ENCODE peak calls at places on chromosomes 2 and 18, in nine cellular contexts. One of them, this sample, is unnamed.

GRCh38 chr2:20145497-20146193 is 79.3 kb downstream of the SDC1 start:
- DNase-seq in HCT116: no peak
- DNase-seq in neural progenitor cell: no peak
- DNase-seq in right atrium auricular region: no peak
- DNase-seq in small intestine: peak; percentile 46
- DNase-seq in hepatocyte: no peak
- DNase-seq in breast epithelium: no peak
- DNase-seq in keratinocyte: no peak
- DNase-seq in mesendoderm: peak; percentile 59
- DNase-seq in this sample: no peak

GRCh38 chr18:4557502-4557901 is 102.4 kb upstream of the DLGAP1 start:
- DNase-seq in HCT116: no peak
- DNase-seq in keratinocyte: no peak
- DNase-seq in small intestine: no peak
- DNase-seq in breast epithelium: no peak
- DNase-seq in mesendoderm: no peak
- DNase-seq in hepatocyte: no peak
- DNase-seq in right atrium auricular region: no peak
- DNase-seq in neural progenitor cell: no peak
- DNase-seq in this sample: no peak

GRCh38 chr18:63736856-63737255 is 34.1 kb downstream of the SERPINB11 start:
- DNase-seq in neural progenitor cell: no peak
- DNase-seq in keratinocyte: no peak
- DNase-seq in right atrium auricular region: no peak
- DNase-seq in breast epithelium: no peak
- DNase-seq in hepatocyte: no peak
- DNase-seq in small intestine: no peak
- DNase-seq in HCT116: peak; percentile 23
- DNase-seq in mesendoderm: no peak
- DNase-seq in this sample: no peak

GRCh38 chr2:233546774-233547173 is 19.8 kb downstream of the USP40 start:
- DNase-seq in neural progenitor cell: no peak
- DNase-seq in mesendoderm: no peak
- DNase-seq in HCT116: no peak
- DNase-seq in hepatocyte: no peak
- DNase-seq in breast epithelium: no peak
- DNase-seq in small intestine: peak; percentile 16
- DNase-seq in right atrium auricular region: no peak
- DNase-seq in keratinocyte: no peak
- DNase-seq in this sample: no peak

GRCh38 chr2:68436270-68436669 is 30.8 kb downstream of the FBXO48 start:
- DNase-seq in HCT116: no peak
- DNase-seq in hepatocyte: no peak
- DNase-seq in mesendoderm: peak; percentile 28
- DNase-seq in neural progenitor cell: no peak
- DNase-seq in keratinocyte: no peak
- DNase-seq in breast epithelium: no peak
- DNase-seq in right atrium auricular region: no peak
- DNase-seq in small intestine: no peak
- DNase-seq in this sample: no peak

GRCh38 chr2:41941831-41942230 is 106.0 kb upstream of the PKDCC start:
- DNase-seq in right atrium auricular region: no peak
- DNase-seq in breast epithelium: no peak
- DNase-seq in keratinocyte: no peak
- DNase-seq in hepatocyte: no peak
- DNase-seq in small intestine: no peak
- DNase-seq in mesendoderm: no peak
- DNase-seq in HCT116: no peak
- DNase-seq in neural progenitor cell: no peak
- DNase-seq in this sample: no peak

GRCh38 chr2:55779459-55780421 is 86.1 kb upstream of the PNPT1 start:
- DNase-seq in small intestine: no peak
- DNase-seq in right atrium auricular region: no peak
- DNase-seq in keratinocyte: peak; percentile 80
- DNase-seq in breast epithelium: peak; percentile 74
- DNase-seq in neural progenitor cell: no peak
- DNase-seq in HCT116: peak; percentile 68
- DNase-seq in mesendoderm: peak; percentile 85
- DNase-seq in hepatocyte: peak; percentile 66
- DNase-seq in this sample: no peak

GRCh38 chr2:33512112-33512511 is 35.7 kb downstream of the RASGRP3 start:
- DNase-seq in HCT116: no peak
- DNase-seq in mesendoderm: no peak
- DNase-seq in neural progenitor cell: no peak
- DNase-seq in breast epithelium: no peak
- DNase-seq in hepatocyte: no peak
- DNase-seq in keratinocyte: no peak
- DNase-seq in small intestine: no peak
- DNase-seq in right atrium auricular region: no peak
- DNase-seq in this sample: no peak

GRCh38 chr2:225083276-225083675 is 41.0 kb upstream of the DOCK10 start:
- DNase-seq in HCT116: no peak
- DNase-seq in small intestine: no peak
- DNase-seq in breast epithelium: no peak
- DNase-seq in keratinocyte: no peak
- DNase-seq in hepatocyte: no peak
- DNase-seq in neural progenitor cell: no peak
- DNase-seq in right atrium auricular region: no peak
- DNase-seq in mesendoderm: no peak
- DNase-seq in this sample: no peak

GRCh38 chr2:231861538-231861937 is 64.7 kb downstream of the NPPC start:
- DNase-seq in HCT116: no peak
- DNase-seq in keratinocyte: no peak
- DNase-seq in small intestine: no peak
- DNase-seq in neural progenitor cell: no peak
- DNase-seq in breast epithelium: no peak
- DNase-seq in mesendoderm: peak; percentile 12
- DNase-seq in right atrium auricular region: no peak
- DNase-seq in hepatocyte: no peak
- DNase-seq in this sample: no peak

GRCh38 chr18:21599585-21600525 is 649 bp downstream of the ESCO1 start:
- DNase-seq in neural progenitor cell: peak; percentile 87
- DNase-seq in hepatocyte: peak; percentile 84
- DNase-seq in breast epithelium: peak; percentile 51
- DNase-seq in keratinocyte: no peak
- DNase-seq in small intestine: no peak
- DNase-seq in mesendoderm: peak; percentile 21
- DNase-seq in HCT116: no peak
- DNase-seq in right atrium auricular region: no peak
- DNase-seq in this sample: peak; percentile 63

GRCh38 chr2:208929489-208929864 is 494.4 kb upstream of the MAP2 start:
- DNase-seq in hepatocyte: no peak
- DNase-seq in right atrium auricular region: no peak
- DNase-seq in HCT116: peak; percentile 24
- DNase-seq in keratinocyte: no peak
- DNase-seq in neural progenitor cell: no peak
- DNase-seq in breast epithelium: no peak
- DNase-seq in mesendoderm: peak; percentile 3
- DNase-seq in small intestine: no peak
- DNase-seq in this sample: no peak

GRCh38 chr18:9792565-9793226 is 84.6 kb downstream of the RAB31 start:
- DNase-seq in keratinocyte: no peak
- DNase-seq in small intestine: no peak
- DNase-seq in right atrium auricular region: no peak
- DNase-seq in mesendoderm: peak; percentile 71
- DNase-seq in HCT116: no peak
- DNase-seq in breast epithelium: no peak
- DNase-seq in neural progenitor cell: peak; percentile 64
- DNase-seq in hepatocyte: no peak
- DNase-seq in this sample: no peak

GRCh38 chr18:74203811-74204210 is 55.5 kb downstream of the TIMM21 start:
- DNase-seq in HCT116: no peak
- DNase-seq in breast epithelium: no peak
- DNase-seq in keratinocyte: no peak
- DNase-seq in neural progenitor cell: no peak
- DNase-seq in right atrium auricular region: no peak
- DNase-seq in small intestine: no peak
- DNase-seq in hepatocyte: no peak
- DNase-seq in mesendoderm: no peak
- DNase-seq in this sample: no peak

DNA sequence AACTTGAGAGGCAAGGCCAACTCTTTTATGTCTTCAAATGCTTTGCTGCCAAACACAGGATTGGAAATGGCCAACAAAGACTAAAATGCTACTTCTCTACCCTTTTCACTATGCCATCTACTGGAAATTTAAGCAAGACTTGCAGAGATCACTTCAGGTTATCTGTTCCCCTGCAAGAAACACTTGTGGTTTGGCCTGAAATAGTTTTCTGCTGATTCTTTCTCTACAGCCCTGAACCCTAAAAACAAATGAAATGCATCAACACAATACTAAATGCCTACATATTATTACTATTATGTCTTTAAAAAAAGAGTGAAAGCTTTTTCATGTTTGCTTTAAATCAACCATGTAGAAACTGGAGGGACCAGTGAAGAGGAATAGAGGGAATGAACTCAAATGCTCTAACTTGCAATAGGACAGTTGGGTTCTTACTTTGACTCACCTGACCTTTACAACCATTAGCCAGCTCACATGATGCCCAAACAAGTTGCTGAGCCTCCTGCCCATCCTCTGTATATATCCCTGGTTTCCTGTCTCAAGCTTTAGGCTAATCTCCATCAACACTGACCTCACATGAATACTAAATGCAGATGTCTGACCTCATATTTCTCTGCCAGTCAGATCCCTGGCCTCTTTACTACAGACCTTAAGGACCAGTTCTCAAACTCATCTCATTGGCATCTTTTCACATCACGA is 17.5 kb upstream of the ADAM17 start:
- DNase-seq in breast epithelium: no peak
- DNase-seq in keratinocyte: no peak
- DNase-seq in HCT116: no peak
- DNase-seq in hepatocyte: no peak
- DNase-seq in mesendoderm: peak; percentile 43
- DNase-seq in neural progenitor cell: no peak
- DNase-seq in small intestine: no peak
- DNase-seq in right atrium auricular region: no peak
- DNase-seq in this sample: no peak
- H3K27ac ChIP-seq in breast epithelium: peak overlapping the region; percentile 79
- H3K27ac ChIP-seq in keratinocyte: no peak overlapping the region
- H3K27ac ChIP-seq in HCT116: no peak overlapping the region
- H3K27ac ChIP-seq in hepatocyte: no peak overlapping the region
- H3K27ac ChIP-seq in mesendoderm: no peak overlapping the region
- H3K27ac ChIP-seq in neural progenitor cell: no peak overlapping the region
- H3K27ac ChIP-seq in small intestine: no peak overlapping the region
- H3K27ac ChIP-seq in right atrium auricular region: no peak overlapping the region
- H3K27ac ChIP-seq in this sample: no peak overlapping the region

DNA sequence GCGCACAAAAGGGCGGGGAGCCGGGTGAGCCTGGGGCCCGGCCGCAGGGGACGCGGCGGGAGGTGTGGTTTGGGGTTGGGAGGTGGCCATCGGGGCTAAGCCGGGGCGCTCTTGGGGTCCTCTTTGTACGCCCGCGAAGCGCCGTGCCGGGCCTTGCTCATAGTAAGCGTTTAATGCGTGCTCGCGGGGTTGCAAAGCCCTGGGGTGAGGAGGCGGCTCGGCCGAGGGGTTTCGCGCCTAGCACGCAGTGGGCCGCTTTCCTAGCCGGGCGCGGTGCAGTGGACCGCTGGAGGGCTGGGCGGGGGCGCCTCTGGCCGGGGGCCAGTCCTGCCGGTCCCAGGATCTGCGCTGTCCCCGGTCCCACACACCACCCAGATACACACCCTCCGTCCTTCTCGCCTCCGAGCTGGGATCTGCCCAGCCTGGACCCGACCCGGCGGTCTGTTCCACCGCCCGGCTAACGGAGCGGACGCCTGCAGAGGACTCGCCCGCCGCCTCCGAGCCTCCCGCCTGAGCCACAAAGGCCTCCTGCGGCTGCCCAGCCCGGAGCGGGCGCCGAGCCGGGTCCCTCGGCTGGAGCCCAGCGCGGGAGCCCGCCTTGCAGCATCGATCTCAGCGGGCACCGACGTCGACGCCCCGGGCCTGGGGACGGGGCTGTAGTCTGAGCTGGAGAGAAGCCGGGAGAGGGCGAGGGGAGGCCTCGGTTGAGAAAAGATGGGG is 564 bp downstream of the DPYSL5 start:
- DNase-seq in small intestine: no peak
- DNase-seq in breast epithelium: no peak
- DNase-seq in neural progenitor cell: peak; percentile 81
- DNase-seq in HCT116: no peak
- DNase-seq in hepatocyte: peak; percentile 39
- DNase-seq in keratinocyte: no peak
- DNase-seq in right atrium auricular region: no peak
- DNase-seq in mesendoderm: peak; percentile 40
- DNase-seq in this sample: no peak
- H3K27ac ChIP-seq in small intestine: no peak overlapping the region
- H3K27ac ChIP-seq in breast epithelium: no peak overlapping the region
- H3K27ac ChIP-seq in neural progenitor cell: peak overlapping the region; percentile 34
- H3K27ac ChIP-seq in HCT116: peak overlapping the region; percentile 36
- H3K27ac ChIP-seq in hepatocyte: no peak overlapping the region
- H3K27ac ChIP-seq in keratinocyte: no peak overlapping the region
- H3K27ac ChIP-seq in right atrium auricular region: no peak overlapping the region
- H3K27ac ChIP-seq in mesendoderm: no peak overlapping the region
- H3K27ac ChIP-seq in this sample: peak overlapping the region; percentile 78

DNA sequence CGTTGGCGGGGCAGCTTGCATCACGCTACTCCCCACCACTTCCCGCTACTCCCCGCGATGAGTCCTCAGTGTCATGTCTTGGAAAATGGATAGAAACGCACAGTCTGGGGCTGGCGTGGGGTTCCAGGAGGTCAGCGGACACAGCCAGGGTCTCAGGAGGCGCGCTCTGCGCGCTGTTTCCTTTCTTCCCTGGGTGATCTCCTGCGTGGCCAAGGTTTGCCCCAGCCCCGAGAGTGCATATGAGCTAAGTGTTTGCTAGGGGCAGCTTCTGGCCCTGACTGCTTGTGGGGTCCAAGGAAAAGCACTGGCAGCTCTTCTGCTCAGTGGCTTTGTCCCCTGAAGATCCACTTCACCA is 2.7 kb upstream of the HS6ST1 start:
- DNase-seq in HCT116: no peak
- DNase-seq in hepatocyte: no peak
- DNase-seq in mesendoderm: no peak
- DNase-seq in neural progenitor cell: peak; percentile 35
- DNase-seq in breast epithelium: peak; percentile 17
- DNase-seq in right atrium auricular region: peak; percentile 60
- DNase-seq in small intestine: no peak
- DNase-seq in keratinocyte: no peak
- DNase-seq in this sample: no peak
- H3K27ac ChIP-seq in HCT116: no peak overlapping the region
- H3K27ac ChIP-seq in hepatocyte: no peak overlapping the region
- H3K27ac ChIP-seq in mesendoderm: no peak overlapping the region
- H3K27ac ChIP-seq in neural progenitor cell: no peak overlapping the region
- H3K27ac ChIP-seq in breast epithelium: peak overlapping the region; percentile 4
- H3K27ac ChIP-seq in right atrium auricular region: peak overlapping the region; percentile 75
- H3K27ac ChIP-seq in small intestine: no peak overlapping the region
- H3K27ac ChIP-seq in keratinocyte: no peak overlapping the region
- H3K27ac ChIP-seq in this sample: no peak overlapping the region

DNA sequence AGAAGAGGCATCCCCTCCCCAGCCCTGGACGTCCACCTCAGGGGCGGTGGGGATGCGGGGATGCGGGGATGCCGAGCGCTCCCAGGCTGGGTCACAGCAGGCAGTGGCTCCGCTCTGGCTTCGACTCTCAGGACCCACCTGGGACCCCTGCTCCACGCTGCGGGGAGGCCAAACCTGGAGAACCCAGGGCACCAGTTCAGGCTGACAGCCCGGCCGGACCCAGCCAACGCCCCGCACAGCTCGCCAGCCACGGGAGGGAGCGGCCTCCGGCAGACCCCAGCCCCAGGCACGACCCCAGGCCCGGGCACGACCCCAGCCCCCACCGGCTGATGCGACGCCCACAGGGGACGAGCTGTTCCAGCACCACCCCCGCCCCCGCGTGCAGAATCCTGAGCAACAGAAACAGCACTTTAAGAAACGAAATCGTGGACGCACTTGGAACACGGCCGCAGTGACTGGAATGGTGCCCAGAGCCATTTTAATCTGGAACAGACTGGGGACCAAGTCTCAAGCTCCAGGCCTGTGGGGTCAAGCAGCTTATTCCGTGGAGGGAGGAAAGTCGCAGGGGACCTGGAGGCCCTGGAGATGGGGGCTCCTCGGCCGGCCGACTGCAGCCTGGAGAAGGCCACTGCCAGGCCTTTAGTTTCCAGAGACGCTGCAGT is 74.3 kb downstream of the MBP start:
- DNase-seq in small intestine: no peak
- DNase-seq in right atrium auricular region: no peak
- DNase-seq in keratinocyte: no peak
- DNase-seq in hepatocyte: no peak
- DNase-seq in neural progenitor cell: no peak
- DNase-seq in mesendoderm: no peak
- DNase-seq in HCT116: no peak
- DNase-seq in breast epithelium: no peak
- DNase-seq in this sample: no peak
- H3K27ac ChIP-seq in small intestine: no peak overlapping the region
- H3K27ac ChIP-seq in right atrium auricular region: peak overlapping the region; percentile 71
- H3K27ac ChIP-seq in keratinocyte: no peak overlapping the region
- H3K27ac ChIP-seq in hepatocyte: no peak overlapping the region
- H3K27ac ChIP-seq in neural progenitor cell: no peak overlapping the region
- H3K27ac ChIP-seq in mesendoderm: no peak overlapping the region
- H3K27ac ChIP-seq in HCT116: no peak overlapping the region
- H3K27ac ChIP-seq in breast epithelium: peak overlapping the region; percentile 91
- H3K27ac ChIP-seq in this sample: no peak overlapping the region